ENCODE peak calls at places on chromosomes 7 and 10, in ten cellular contexts. One of them, this sample, is unnamed.

GRCh38 chr7:129041142-129041928 is 13.6 kb downstream of the TNPO3 start:
- DNase-seq in HCT116: no peak
- DNase-seq in small intestine: no peak
- DNase-seq in colonic mucosa: no peak
- DNase-seq in right cardiac atrium: no peak
- DNase-seq in lower lobe of right lung: no peak
- DNase-seq in tibial nerve: no peak
- DNase-seq in CD8-positive, alpha-beta T cell: no peak
- DNase-seq in PC-9: no peak
- DNase-seq in CD4-positive, CD25-positive, alpha-beta regulatory T cell: no peak
- DNase-seq in this sample: no peak

GRCh38 chr10:49174926-49175500 is 13.2 kb downstream of the TMEM273 start:
- DNase-seq in CD4-positive, CD25-positive, alpha-beta regulatory T cell: no peak
- DNase-seq in tibial nerve: no peak
- DNase-seq in lower lobe of right lung: no peak
- DNase-seq in HCT116: no peak
- DNase-seq in right cardiac atrium: no peak
- DNase-seq in PC-9: peak; percentile 39
- DNase-seq in colonic mucosa: no peak
- DNase-seq in CD8-positive, alpha-beta T cell: no peak
- DNase-seq in small intestine: no peak
- DNase-seq in this sample: no peak

GRCh38 chr7:132398253-132398913 is 177.9 kb downstream of the PLXNA4 start:
- DNase-seq in CD8-positive, alpha-beta T cell: no peak
- DNase-seq in small intestine: no peak
- DNase-seq in HCT116: no peak
- DNase-seq in right cardiac atrium: no peak
- DNase-seq in lower lobe of right lung: no peak
- DNase-seq in PC-9: no peak
- DNase-seq in CD4-positive, CD25-positive, alpha-beta regulatory T cell: no peak
- DNase-seq in tibial nerve: no peak
- DNase-seq in colonic mucosa: no peak
- DNase-seq in this sample: no peak

GRCh38 chr10:71727429-71728217 is 8.0 kb upstream of the C10orf105 start:
- DNase-seq in right cardiac atrium: peak; percentile 64
- DNase-seq in PC-9: peak; percentile 60
- DNase-seq in CD4-positive, CD25-positive, alpha-beta regulatory T cell: peak; percentile 91
- DNase-seq in colonic mucosa: peak; percentile 92
- DNase-seq in small intestine: peak; percentile 73
- DNase-seq in CD8-positive, alpha-beta T cell: peak; percentile 59
- DNase-seq in tibial nerve: peak; percentile 57
- DNase-seq in HCT116: no peak
- DNase-seq in lower lobe of right lung: peak; percentile 74
- DNase-seq in this sample: peak; percentile 78

GRCh38 chr10:122515588-122516231 is 44.8 kb upstream of the DMBT1 start:
- DNase-seq in HCT116: no peak
- DNase-seq in PC-9: no peak
- DNase-seq in lower lobe of right lung: no peak
- DNase-seq in small intestine: peak; percentile 36
- DNase-seq in tibial nerve: no peak
- DNase-seq in colonic mucosa: no peak
- DNase-seq in CD8-positive, alpha-beta T cell: peak; percentile 34
- DNase-seq in CD4-positive, CD25-positive, alpha-beta regulatory T cell: peak; percentile 61
- DNase-seq in right cardiac atrium: peak; percentile 57
- DNase-seq in this sample: no peak

GRCh38 chr10:78367012-78367411 is 333.3 kb downstream of the RPS24 start:
- DNase-seq in colonic mucosa: no peak
- DNase-seq in CD4-positive, CD25-positive, alpha-beta regulatory T cell: no peak
- DNase-seq in CD8-positive, alpha-beta T cell: no peak
- DNase-seq in HCT116: no peak
- DNase-seq in small intestine: no peak
- DNase-seq in lower lobe of right lung: no peak
- DNase-seq in tibial nerve: no peak
- DNase-seq in PC-9: no peak
- DNase-seq in right cardiac atrium: peak; percentile 37
- DNase-seq in this sample: no peak

GRCh38 chr7:47812460-47813136 is 135.7 kb downstream of the PKD1L1 start:
- DNase-seq in tibial nerve: no peak
- DNase-seq in small intestine: no peak
- DNase-seq in colonic mucosa: no peak
- DNase-seq in CD4-positive, CD25-positive, alpha-beta regulatory T cell: no peak
- DNase-seq in PC-9: no peak
- DNase-seq in lower lobe of right lung: peak; percentile 69
- DNase-seq in right cardiac atrium: no peak
- DNase-seq in CD8-positive, alpha-beta T cell: no peak
- DNase-seq in HCT116: no peak
- DNase-seq in this sample: no peak

GRCh38 chr7:17233643-17234397 is 64.6 kb upstream of the AHR start:
- DNase-seq in colonic mucosa: no peak
- DNase-seq in lower lobe of right lung: no peak
- DNase-seq in tibial nerve: no peak
- DNase-seq in small intestine: peak; percentile 5
- DNase-seq in PC-9: peak; percentile 36
- DNase-seq in CD8-positive, alpha-beta T cell: no peak
- DNase-seq in CD4-positive, CD25-positive, alpha-beta regulatory T cell: peak; percentile 62
- DNase-seq in right cardiac atrium: no peak
- DNase-seq in HCT116: no peak
- DNase-seq in this sample: no peak

DNA sequence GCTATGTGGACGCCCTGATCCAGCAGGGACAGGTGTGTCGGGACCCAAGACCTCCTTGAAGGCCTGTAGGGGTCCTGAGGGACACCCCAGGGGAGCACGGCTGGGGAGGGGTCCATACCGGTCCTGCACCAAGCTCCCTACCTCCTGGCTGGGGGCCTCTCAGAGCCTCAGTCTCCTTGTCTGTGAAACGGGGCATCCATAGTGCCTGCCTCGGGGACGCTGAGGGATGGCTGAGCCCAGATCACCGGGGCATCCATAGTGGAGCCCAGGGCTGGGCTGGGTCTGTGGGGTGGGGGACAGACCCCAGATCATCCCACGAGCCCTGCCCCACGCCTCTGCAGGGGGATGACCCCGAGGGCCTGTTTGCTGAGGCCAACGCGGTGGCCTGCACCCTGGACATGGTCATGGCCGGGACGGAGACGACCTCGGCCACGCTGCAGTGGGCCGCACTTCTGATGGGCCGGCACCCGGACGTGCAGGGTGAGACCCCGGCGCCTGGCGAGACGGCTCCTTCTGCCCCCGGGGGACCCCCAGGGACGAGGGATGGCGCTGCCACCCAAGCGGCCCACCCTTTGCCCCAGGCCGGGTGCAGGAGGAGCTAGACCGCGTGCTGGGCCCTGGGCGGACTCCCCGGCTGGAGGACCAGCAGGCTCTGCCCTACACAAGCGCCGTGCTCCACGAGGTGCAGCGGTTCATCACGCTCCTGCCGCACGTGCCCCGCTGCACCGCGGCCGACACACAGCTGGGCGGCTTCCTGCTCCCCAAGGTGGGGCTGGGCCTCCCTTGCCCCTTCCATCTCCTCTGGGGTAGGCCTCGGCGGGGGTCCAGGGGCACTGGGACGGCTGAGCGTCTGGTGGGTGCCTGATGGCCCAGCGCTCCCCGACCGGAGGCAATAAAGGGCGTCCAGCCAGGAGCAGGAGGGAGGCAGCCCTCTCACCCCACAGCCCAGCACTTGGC is 4.1 kb downstream of the CYP2W1 start:
- DNase-seq in CD8-positive, alpha-beta T cell: no peak
- DNase-seq in colonic mucosa: no peak
- DNase-seq in CD4-positive, CD25-positive, alpha-beta regulatory T cell: no peak
- DNase-seq in tibial nerve: no peak
- DNase-seq in small intestine: no peak
- DNase-seq in lower lobe of right lung: no peak
- DNase-seq in HCT116: no peak
- DNase-seq in PC-9: no peak
- DNase-seq in right cardiac atrium: no peak
- DNase-seq in this sample: no peak
- H3K27me3 ChIP-seq in CD8-positive, alpha-beta T cell: no peaks in the 10 kb centered on the region
- H3K27me3 ChIP-seq in colonic mucosa: no peaks in the 10 kb centered on the region
- H3K27me3 ChIP-seq in CD4-positive, CD25-positive, alpha-beta regulatory T cell: no peaks in the 10 kb centered on the region
- H3K27me3 ChIP-seq in tibial nerve: peaks cover 71% of the 10 kb centered on the region
- H3K27me3 ChIP-seq in small intestine: no peaks in the 10 kb centered on the region
- H3K27me3 ChIP-seq in lower lobe of right lung: peaks cover 58% of the 10 kb centered on the region
- H3K27me3 ChIP-seq in HCT116: no peaks in the 10 kb centered on the region
- H3K27me3 ChIP-seq in PC-9: no peaks in the 10 kb centered on the region
- H3K27me3 ChIP-seq in right cardiac atrium: no peaks in the 10 kb centered on the region
- H3K27me3 ChIP-seq in this sample: no peaks in the 10 kb centered on the region

GRCh38 chr7:28178537-28178936 is 2.1 kb downstream of the JAZF1 start:
- DNase-seq in HCT116: no peak
- DNase-seq in lower lobe of right lung: no peak
- DNase-seq in tibial nerve: no peak
- DNase-seq in PC-9: no peak
- DNase-seq in colonic mucosa: no peak
- DNase-seq in CD8-positive, alpha-beta T cell: no peak
- DNase-seq in small intestine: no peak
- DNase-seq in right cardiac atrium: no peak
- DNase-seq in CD4-positive, CD25-positive, alpha-beta regulatory T cell: peak; percentile 55
- DNase-seq in this sample: no peak

GRCh38 chr7:28180364-28181147 is at the start of gene JAZF1:
- DNase-seq in right cardiac atrium: peak; percentile 63
- DNase-seq in PC-9: peak; percentile 18
- DNase-seq in colonic mucosa: peak; percentile 45
- DNase-seq in small intestine: peak; percentile 25
- DNase-seq in HCT116: no peak
- DNase-seq in CD8-positive, alpha-beta T cell: peak; percentile 31
- DNase-seq in lower lobe of right lung: peak; percentile 72
- DNase-seq in CD4-positive, CD25-positive, alpha-beta regulatory T cell: peak; percentile 43
- DNase-seq in tibial nerve: peak; percentile 23
- DNase-seq in this sample: peak; percentile 92

GRCh38 chr7:28180031-28180363 is 598 bp downstream of the JAZF1 start:
- DNase-seq in small intestine: no peak
- DNase-seq in CD8-positive, alpha-beta T cell: no peak
- DNase-seq in colonic mucosa: no peak
- DNase-seq in PC-9: no peak
- DNase-seq in right cardiac atrium: no peak
- DNase-seq in CD4-positive, CD25-positive, alpha-beta regulatory T cell: no peak
- DNase-seq in lower lobe of right lung: no peak
- DNase-seq in HCT116: no peak
- DNase-seq in tibial nerve: no peak
- DNase-seq in this sample: no peak

GRCh38 chr7:28177836-28178235 is 2.8 kb downstream of the JAZF1 start:
- DNase-seq in right cardiac atrium: no peak
- DNase-seq in HCT116: no peak
- DNase-seq in CD4-positive, CD25-positive, alpha-beta regulatory T cell: no peak
- DNase-seq in lower lobe of right lung: no peak
- DNase-seq in CD8-positive, alpha-beta T cell: no peak
- DNase-seq in PC-9: no peak
- DNase-seq in colonic mucosa: no peak
- DNase-seq in tibial nerve: no peak
- DNase-seq in small intestine: no peak
- DNase-seq in this sample: no peak

DNA sequence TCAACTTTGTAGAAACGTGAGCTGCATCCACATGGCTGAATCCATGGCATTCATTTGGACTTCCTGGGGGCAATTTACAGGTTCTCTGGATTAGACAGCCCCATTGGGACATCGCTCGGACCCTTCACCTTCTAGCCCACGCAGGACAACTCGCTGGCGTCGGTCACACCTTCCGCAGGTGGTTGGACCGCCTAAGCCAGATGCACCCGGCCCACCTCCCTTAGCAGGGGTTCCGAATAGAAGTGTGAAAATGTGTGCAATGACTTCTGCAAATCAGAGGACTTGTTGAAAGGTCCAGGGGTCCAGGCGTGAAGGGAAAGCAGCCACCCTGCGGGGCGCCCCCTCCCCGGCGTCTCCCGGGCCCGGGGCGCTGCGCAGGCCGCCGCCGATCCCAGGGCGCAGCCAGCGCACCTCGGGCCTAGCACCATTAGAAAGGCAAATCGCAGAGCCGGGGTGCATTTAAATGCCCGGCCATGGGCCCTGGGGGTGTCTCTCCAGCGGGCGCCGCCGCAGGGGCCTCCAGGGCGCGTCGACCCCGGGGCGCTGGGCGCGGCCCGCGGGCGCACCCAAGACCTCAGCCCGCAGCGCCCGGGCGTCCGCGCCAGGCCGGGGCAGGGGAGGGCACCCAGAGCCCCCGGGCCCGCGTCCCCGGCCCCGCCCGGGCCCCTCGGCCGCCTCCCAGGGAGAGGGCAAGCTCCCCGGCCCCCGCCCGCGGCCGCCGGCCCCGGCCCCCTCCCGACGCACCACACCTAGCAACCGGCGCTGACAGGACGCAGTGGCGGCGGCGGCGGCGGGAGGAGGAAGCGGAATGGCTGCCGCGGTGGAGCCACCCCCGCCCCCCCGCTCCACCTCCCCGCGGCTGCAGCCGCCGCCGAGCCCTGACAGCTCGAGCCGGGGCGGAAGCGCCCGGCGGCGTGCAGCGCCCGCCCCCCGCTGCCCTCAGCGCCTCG is 1.2 kb downstream of the JAZF1 start:
- DNase-seq in HCT116: no peak
- DNase-seq in colonic mucosa: peak; percentile 80
- DNase-seq in small intestine: peak; percentile 61
- DNase-seq in PC-9: peak; percentile 62
- DNase-seq in lower lobe of right lung: peak; percentile 86
- DNase-seq in tibial nerve: peak; percentile 50
- DNase-seq in right cardiac atrium: peak; percentile 84
- DNase-seq in CD4-positive, CD25-positive, alpha-beta regulatory T cell: peak; percentile 82
- DNase-seq in CD8-positive, alpha-beta T cell: peak; percentile 45
- DNase-seq in this sample: peak; percentile 80
- H3K27me3 ChIP-seq in HCT116: no peaks in the 10 kb centered on the region
- H3K27me3 ChIP-seq in colonic mucosa: no peaks in the 10 kb centered on the region
- H3K27me3 ChIP-seq in small intestine: no peaks in the 10 kb centered on the region
- H3K27me3 ChIP-seq in PC-9: no peaks in the 10 kb centered on the region
- H3K27me3 ChIP-seq in lower lobe of right lung: no peaks in the 10 kb centered on the region
- H3K27me3 ChIP-seq in tibial nerve: no peaks in the 10 kb centered on the region
- H3K27me3 ChIP-seq in right cardiac atrium: no peaks in the 10 kb centered on the region
- H3K27me3 ChIP-seq in CD4-positive, CD25-positive, alpha-beta regulatory T cell: no peaks in the 10 kb centered on the region
- H3K27me3 ChIP-seq in CD8-positive, alpha-beta T cell: no peaks in the 10 kb centered on the region
- H3K27me3 ChIP-seq in this sample: no peaks in the 10 kb centered on the region

GRCh38 chr7:15684036-15684815 is 2.3 kb downstream of the MEOX2 start:
- DNase-seq in HCT116: no peak
- DNase-seq in colonic mucosa: no peak
- DNase-seq in tibial nerve: no peak
- DNase-seq in PC-9: no peak
- DNase-seq in CD8-positive, alpha-beta T cell: no peak
- DNase-seq in small intestine: no peak
- DNase-seq in lower lobe of right lung: no peak
- DNase-seq in right cardiac atrium: no peak
- DNase-seq in CD4-positive, CD25-positive, alpha-beta regulatory T cell: no peak
- DNase-seq in this sample: no peak

GRCh38 chr7:15686209-15686956 is at the start of gene MEOX2:
- DNase-seq in PC-9: no peak
- DNase-seq in CD8-positive, alpha-beta T cell: no peak
- DNase-seq in CD4-positive, CD25-positive, alpha-beta regulatory T cell: no peak
- DNase-seq in tibial nerve: peak; percentile 85
- DNase-seq in HCT116: no peak
- DNase-seq in small intestine: peak; percentile 39
- DNase-seq in lower lobe of right lung: peak; percentile 68
- DNase-seq in colonic mucosa: peak; percentile 50
- DNase-seq in right cardiac atrium: peak; percentile 85
- DNase-seq in this sample: no peak

GRCh38 chr7:15684834-15685233 is 1.6 kb downstream of the MEOX2 start:
- DNase-seq in lower lobe of right lung: no peak
- DNase-seq in tibial nerve: no peak
- DNase-seq in CD4-positive, CD25-positive, alpha-beta regulatory T cell: no peak
- DNase-seq in right cardiac atrium: peak; percentile 40
- DNase-seq in HCT116: no peak
- DNase-seq in CD8-positive, alpha-beta T cell: no peak
- DNase-seq in PC-9: no peak
- DNase-seq in small intestine: no peak
- DNase-seq in colonic mucosa: no peak
- DNase-seq in this sample: no peak

GRCh38 chr7:15685358-15686181 is 913 bp downstream of the MEOX2 start:
- DNase-seq in CD8-positive, alpha-beta T cell: no peak
- DNase-seq in colonic mucosa: peak; percentile 27
- DNase-seq in right cardiac atrium: peak; percentile 55
- DNase-seq in HCT116: no peak
- DNase-seq in lower lobe of right lung: peak; percentile 50
- DNase-seq in small intestine: peak; percentile 21
- DNase-seq in PC-9: no peak
- DNase-seq in tibial nerve: peak; percentile 41
- DNase-seq in CD4-positive, CD25-positive, alpha-beta regulatory T cell: no peak
- DNase-seq in this sample: no peak

DNA sequence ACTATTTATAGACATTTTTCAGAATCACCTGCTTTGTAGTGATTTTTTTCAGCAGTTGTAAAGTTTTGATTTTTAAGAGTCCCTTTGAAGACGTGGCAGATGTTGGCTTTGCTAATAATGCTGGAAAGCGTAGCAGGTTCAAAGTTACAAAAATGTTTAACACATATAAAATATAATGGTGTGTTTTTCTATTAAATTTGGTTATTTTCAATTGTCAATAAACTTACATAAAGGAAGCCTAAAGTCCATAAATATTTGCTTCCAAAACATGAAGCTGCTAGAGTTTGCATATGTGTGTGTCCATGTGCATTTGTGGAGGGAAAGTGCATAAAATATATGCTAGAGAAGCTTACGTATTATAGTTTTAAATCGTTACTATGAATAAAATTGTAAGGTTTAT is 3.7 kb downstream of the MEOX2 start:
- DNase-seq in tibial nerve: no peak
- DNase-seq in CD8-positive, alpha-beta T cell: no peak
- DNase-seq in PC-9: no peak
- DNase-seq in HCT116: no peak
- DNase-seq in lower lobe of right lung: no peak
- DNase-seq in CD4-positive, CD25-positive, alpha-beta regulatory T cell: no peak
- DNase-seq in colonic mucosa: no peak
- DNase-seq in right cardiac atrium: no peak
- DNase-seq in small intestine: no peak
- DNase-seq in this sample: no peak
- H3K27me3 ChIP-seq in tibial nerve: peaks cover 7% of the 10 kb centered on the region
- H3K27me3 ChIP-seq in CD8-positive, alpha-beta T cell: peaks cover 5% of the 10 kb centered on the region
- H3K27me3 ChIP-seq in PC-9: no peaks in the 10 kb centered on the region
- H3K27me3 ChIP-seq in HCT116: no peaks in the 10 kb centered on the region
- H3K27me3 ChIP-seq in lower lobe of right lung: peaks cover 34% of the 10 kb centered on the region
- H3K27me3 ChIP-seq in CD4-positive, CD25-positive, alpha-beta regulatory T cell: no peaks in the 10 kb centered on the region
- H3K27me3 ChIP-seq in colonic mucosa: peaks cover 39% of the 10 kb centered on the region
- H3K27me3 ChIP-seq in right cardiac atrium: no peaks in the 10 kb centered on the region
- H3K27me3 ChIP-seq in small intestine: peaks cover 9% of the 10 kb centered on the region
- H3K27me3 ChIP-seq in this sample: peaks cover 67% of the 10 kb centered on the region

GRCh38 chr7:27198871-27199801 is 755 bp downstream of the HOXA13 start:
- DNase-seq in right cardiac atrium: no peak
- DNase-seq in small intestine: no peak
- DNase-seq in HCT116: no peak
- DNase-seq in CD8-positive, alpha-beta T cell: no peak
- DNase-seq in tibial nerve: no peak
- DNase-seq in CD4-positive, CD25-positive, alpha-beta regulatory T cell: no peak
- DNase-seq in PC-9: peak; percentile 19
- DNase-seq in colonic mucosa: peak; percentile 39
- DNase-seq in lower lobe of right lung: no peak
- DNase-seq in this sample: no peak
- H3K27me3 ChIP-seq in right cardiac atrium: no peaks in the 10 kb centered on the region
- H3K27me3 ChIP-seq in small intestine: peaks cover 19% of the 10 kb centered on the region
- H3K27me3 ChIP-seq in HCT116: no peaks in the 10 kb centered on the region
- H3K27me3 ChIP-seq in CD8-positive, alpha-beta T cell: peaks cover 69% of the 10 kb centered on the region
- H3K27me3 ChIP-seq in tibial nerve: peaks cover 90% of the 10 kb centered on the region
- H3K27me3 ChIP-seq in CD4-positive, CD25-positive, alpha-beta regulatory T cell: peaks cover 67% of the 10 kb centered on the region
- H3K27me3 ChIP-seq in PC-9: peaks cover 15% of the 10 kb centered on the region
- H3K27me3 ChIP-seq in colonic mucosa: peaks cover 4% of the 10 kb centered on the region
- H3K27me3 ChIP-seq in lower lobe of right lung: peaks cover 94% of the 10 kb centered on the region
- H3K27me3 ChIP-seq in this sample: peaks cover 99% of the 10 kb centered on the region